ENCODE peak calls at places on chromosomes 6 and 20, in ten cellular contexts. S is AG09309; P is nephron progenitor cell; I is CD8-positive, alpha-beta T cell; O is neural crest cell; F is tibial artery; A is fibroblast of villous mesenchyme; H is foreskin fibroblast; R is foreskin keratinocyte; V is cardiac muscle cell. C is an unnamed sample.
A peak's percentile ranks its signal among the peaks of the same experiment; 100 is the strongest.

GRCh38 chr6:41846666-41847237 is 48.4 kb downstream of the USP49 start:
- DNase-seq in I (peak; percentile 16), A (peak; percentile 93), O (peak; percentile 58), P (peak; percentile 55), S (peak; percentile 79), V (peak; percentile 98), F (peak; percentile 58), H (peak; percentile 95), R (peak; percentile 95), C (peak; percentile 97)

GRCh38 chr20:64116541-64117423 is 9.4 kb upstream of the NPBWR2 start:
- DNase-seq in I (no peak), P (no peak), F (no peak), S (no peak), H (no peak), R (no peak), A (no peak), V (no peak), O (no peak), C (no peak)

GRCh38 chr6:44133003-44133931 is 5.9 kb downstream of the TMEM63B start:
- DNase-seq in O (peak; percentile 45), R (no peak), P (peak; percentile 42), I (no peak), S (no peak), H (peak; percentile 85), V (peak; percentile 63), F (peak; percentile 43), A (peak; percentile 54), C (peak; percentile 43)

GRCh38 chr6:57262491-57262890 is 40.4 kb upstream of the RAB23 start:
- DNase-seq in H (peak; percentile 55), S (no peak), A (peak; percentile 73), O (no peak), R (no peak), F (peak; percentile 89), I (no peak), V (no peak), P (no peak), C (no peak)

GRCh38 chr6:97394160-97394748 is 111.2 kb upstream of the MMS22L start:
- DNase-seq in V (peak; percentile 68), F (peak; percentile 31), P (peak; percentile 45), H (peak; percentile 61), R (peak; percentile 5), S (peak; percentile 8), O (peak; percentile 55), A (peak; percentile 61), I (no peak), C (peak; percentile 74)

GRCh38 chr6:108966236-108966635 is 118.0 kb downstream of the ARMC2 start:
- DNase-seq in F (no peak), R (no peak), V (no peak), I (no peak), P (no peak), S (no peak), H (no peak), O (no peak), A (no peak), C (no peak)

GRCh38 chr20:63280929-63281545 is 8.4 kb downstream of the ARFGAP1 start:
- DNase-seq in S (no peak), F (no peak), I (no peak), H (peak; percentile 42), O (no peak), A (no peak), V (no peak), P (no peak), R (no peak), C (no peak)

GRCh38 chr6:9621276-9621675 is 793.6 kb downstream of the TFAP2A start:
- DNase-seq in I (no peak), V (no peak), S (peak; percentile 63), O (no peak), F (no peak), H (no peak), P (no peak), A (no peak), R (no peak), C (peak; percentile 35)

GRCh38 chr6:10995114-10995707 is 48.9 kb downstream of the ELOVL2 start:
- DNase-seq in F (no peak), R (no peak), V (no peak), I (no peak), S (no peak), O (no peak), H (no peak), P (no peak), A (no peak), C (no peak)

GRCh38 chr6:57190140-57190539 is 18.0 kb downstream of the BAG2 start:
- DNase-seq in V (peak; percentile 75), R (no peak), A (peak; percentile 70), O (no peak), F (no peak), P (no peak), S (no peak), I (no peak), H (peak; percentile 68), C (peak; percentile 17)

DNA sequence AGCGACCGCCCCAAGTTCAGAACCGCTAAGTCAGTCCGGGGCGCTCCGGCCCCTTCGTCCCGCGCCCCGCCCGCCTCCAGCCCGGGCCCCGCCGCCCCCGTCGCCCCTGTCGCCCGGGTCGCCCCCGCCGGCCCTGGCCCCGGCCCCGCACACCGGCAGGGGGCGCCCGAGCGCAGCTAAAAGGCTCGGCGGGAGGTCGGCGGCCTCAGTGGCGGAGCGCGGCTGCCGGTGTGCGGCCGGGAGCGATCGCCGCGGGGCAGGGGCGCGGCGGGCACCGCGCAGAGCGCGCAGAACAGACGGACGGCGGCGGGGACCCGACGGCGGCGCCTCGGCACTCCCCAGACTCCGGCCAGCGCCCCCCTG is at the start of gene FNDC1:
- DNase-seq in A (no peak), I (no peak), R (no peak), F (no peak), H (peak; percentile 60), V (no peak), S (no peak), P (peak; percentile 87), O (peak; percentile 65), C (no peak)
- TF ChIP-seq CTCF in A (no peak), I (no peak), R (peak; percentile 49), F (peak; percentile 35), H (no peak), V (no peak), S (peak; percentile 11), P (no peak), O (no peak), C (peak; percentile 11)

GRCh38 chr20:36090223-36090622 is 64.3 kb upstream of the EPB41L1 start:
- DNase-seq in I (no peak), O (no peak), R (no peak), S (no peak), P (no peak), V (no peak), F (no peak), H (no peak), A (no peak), C (no peak)
- TF ChIP-seq CTCF in I (no peak), O (no peak), R (no peak), S (no peak), P (no peak), V (no peak), F (no peak), H (no peak), A (no peak), C (no peak)

GRCh38 chr6:26457796-26458688 is at the start of gene BTN2A1:
- DNase-seq in A (peak; percentile 95), F (peak; percentile 87), S (peak; percentile 82), R (peak; percentile 78), P (peak; percentile 64), H (peak; percentile 95), V (peak; percentile 94), I (peak; percentile 33), O (peak; percentile 56), C (peak; percentile 94)
- TF ChIP-seq CTCF in A (no peak), F (no peak), S (no peak), R (peak; percentile 13), P (no peak), H (peak; percentile 3), V (no peak), I (no peak), O (no peak), C (no peak)

DNA sequence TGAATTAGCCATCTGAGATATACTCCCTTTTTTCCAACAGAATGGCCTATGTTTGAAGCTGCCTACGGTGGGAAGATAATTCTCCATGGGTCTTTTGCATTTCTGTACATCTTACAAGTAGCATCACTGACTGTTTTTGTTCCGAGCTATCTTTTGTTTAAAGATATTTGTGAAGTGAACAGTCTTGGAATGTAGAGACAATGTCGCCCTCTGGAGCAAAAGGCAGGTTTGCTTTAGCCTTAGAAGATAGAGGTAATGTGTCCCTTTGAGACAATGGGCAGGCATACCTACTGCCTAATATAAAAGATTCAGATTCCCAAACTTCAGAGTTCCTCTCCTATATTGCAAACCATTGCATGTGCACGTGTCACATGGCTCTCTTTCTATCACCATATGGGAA is 347.8 kb upstream of the CNR1 start:
- DNase-seq in V (no peak), O (no peak), R (no peak), A (no peak), S (no peak), H (no peak), F (no peak), I (no peak), P (no peak), C (peak; percentile 7)
- TF ChIP-seq CTCF in V (no peak), O (no peak), R (peak; percentile 8), A (no peak), S (no peak), H (no peak), F (no peak), I (no peak), P (no peak), C (no peak)

DNA sequence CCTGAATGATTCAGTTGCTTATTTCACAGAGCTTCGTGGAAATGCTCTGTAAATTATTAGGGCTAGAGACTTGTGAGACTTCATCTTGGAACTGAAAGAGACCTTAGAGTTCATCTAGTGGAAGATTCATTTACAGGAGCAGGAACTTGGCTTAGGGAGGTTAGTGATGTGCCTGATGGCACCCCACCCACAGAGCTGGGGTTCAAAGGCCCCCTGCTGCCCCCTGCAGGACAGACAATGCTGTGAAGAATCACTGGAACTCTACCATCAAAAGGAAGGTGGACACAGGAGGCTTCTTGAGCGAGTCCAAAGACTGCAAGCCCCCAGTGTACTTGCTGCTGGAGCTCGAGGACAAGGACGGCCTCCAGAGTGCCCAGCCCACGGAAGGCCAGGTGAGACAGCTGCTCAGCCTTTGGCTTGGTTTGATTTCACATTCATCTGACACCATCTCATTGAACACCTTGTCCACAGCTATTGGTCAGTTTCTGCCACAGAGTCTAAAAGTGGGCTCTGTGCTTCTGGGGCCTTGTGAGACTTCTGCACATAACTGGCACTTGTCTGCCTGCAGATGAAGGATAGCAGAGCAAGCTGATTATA is 25.1 kb downstream of the MYBL2 start:
- DNase-seq in V (peak; percentile 58), O (peak; percentile 58), H (peak; percentile 56), P (peak; percentile 70), S (peak; percentile 13), I (peak; percentile 19), R (no peak), A (peak; percentile 55), F (no peak), C (peak; percentile 65)
- TF ChIP-seq CTCF in V (peak; percentile 75), O (peak; percentile 65), H (peak; percentile 70), P (peak; percentile 46), S (peak; percentile 80), I (peak; percentile 47), R (peak; percentile 74), A (peak; percentile 81), F (no peak), C (peak; percentile 76)

GRCh38 chr20:24438331-24438730 is 31.1 kb upstream of the SYNDIG1 start:
- DNase-seq in R (no peak), F (no peak), I (no peak), S (no peak), P (no peak), A (no peak), H (no peak), O (no peak), V (no peak), C (no peak)
- TF ChIP-seq CTCF in R (no peak), F (no peak), I (no peak), S (no peak), P (no peak), A (no peak), H (no peak), O (no peak), V (no peak), C (no peak)